ENCODE peak calls at places on chromosomes 3 and 15, in nine cellular contexts. S is lower leg skin, I is skeletal muscle cell, Y is GM06990, J is adrenal gland, B is OCI-LY7, F is MM.1S, H is astrocyte, U is SJSA1. N is an unnamed sample.

GRCh38 chr15:94523873-94524272 is 292.5 kb downstream of the MCTP2 start:
- DNase-seq in U (no peak), Y (no peak), H (no peak), J (no peak), B (no peak), I (no peak), S (no peak), F (no peak), N (no peak)

GRCh38 chr15:70492240-70493177 is 270.8 kb downstream of the UACA start:
- DNase-seq in I (peak), S (no peak), H (peak), U (peak), J (peak), Y (peak), F (peak), B (peak), N (peak)

GRCh38 chr3:155979746-155980145 is 109.3 kb downstream of the GMPS start:
- DNase-seq in J (no peak), Y (no peak), S (no peak), F (no peak), U (no peak), B (no peak), I (no peak), H (peak), N (no peak)

GRCh38 chr3:136644200-136644599 is 108.0 kb downstream of the STAG1 start:
- DNase-seq in B (no peak), S (no peak), U (no peak), J (no peak), Y (no peak), I (no peak), F (no peak), H (no peak), N (no peak)

GRCh38 chr3:14536055-14536815 is 3.9 kb downstream of the GRIP2 start:
- DNase-seq in Y (no peak), U (no peak), H (no peak), B (no peak), S (no peak), I (no peak), F (no peak), J (no peak), N (no peak)

GRCh38 chr3:99175276-99175801 is 273.8 kb upstream of the DCBLD2 start:
- DNase-seq in S (no peak), H (no peak), B (no peak), F (no peak), J (no peak), U (no peak), I (no peak), Y (no peak), N (no peak)

GRCh38 chr3:171646357-171647133 is 163.7 kb downstream of the PLD1 start:
- DNase-seq in J (no peak), S (no peak), F (peak), H (peak), Y (no peak), I (peak), B (peak), U (peak), N (peak)

GRCh38 chr3:46416134-46417119 is 9.4 kb downstream of the CCRL2 start:
- DNase-seq in J (no peak), U (no peak), H (no peak), I (no peak), Y (no peak), B (peak), F (peak), S (no peak), N (peak)

GRCh38 chr15:70088887-70089691 is 8.6 kb downstream of the TLE3 start:
- DNase-seq in I (peak), Y (no peak), B (no peak), H (peak), U (no peak), F (no peak), J (no peak), S (no peak), N (no peak)

GRCh38 chr15:73367624-73368300 is 996 bp downstream of the HCN4 start:
- DNase-seq in I (no peak), H (no peak), J (no peak), S (no peak), F (no peak), Y (no peak), B (no peak), U (no peak), N (no peak)
- H3K4me3 ChIP-seq in I (no peak), H (no peak), J (no peak), S (no peak), F (no peak), Y (no peak), B (no peak), U (no peak), N (no peak)

DNA sequence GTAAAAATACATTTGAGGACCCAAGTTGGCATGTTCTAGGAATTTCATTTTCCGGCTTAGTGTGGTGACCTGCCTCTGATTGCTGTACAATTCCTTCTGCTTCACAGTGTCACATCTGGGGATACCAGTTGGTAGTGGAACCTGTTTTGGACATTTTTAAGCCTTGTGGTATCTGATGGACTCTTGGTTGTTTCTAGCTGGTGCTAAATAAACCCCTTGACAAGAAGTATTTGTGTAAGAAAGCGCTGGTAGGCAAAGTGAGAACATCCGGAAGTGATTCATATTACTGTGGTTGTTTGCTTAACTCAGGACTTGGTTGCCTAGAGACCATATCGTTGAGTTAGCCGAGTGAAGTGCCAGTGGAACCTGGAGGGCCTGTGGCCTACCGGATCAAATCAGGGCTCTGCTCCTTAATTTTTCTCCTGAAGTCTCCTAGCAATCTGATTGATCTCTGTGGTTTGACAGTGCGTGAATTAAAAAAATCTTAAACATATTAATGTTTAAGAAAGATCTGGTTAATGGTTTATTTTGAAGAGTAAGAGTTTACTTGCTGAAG is 12.8 kb downstream of the IQGAP1 start:
- DNase-seq in H (peak), S (no peak), U (peak), F (peak), I (peak), Y (peak), B (peak), J (peak), N (peak)
- H3K4me3 ChIP-seq in H (peak), S (no peak), U (no peak), F (peak), I (peak), Y (peak), B (peak), J (no peak), N (peak)

GRCh38 chr3:48928679-48929078 is 10.0 kb downstream of the ARIH2 start:
- DNase-seq in I (no peak), H (no peak), B (no peak), F (no peak), U (no peak), Y (no peak), J (no peak), S (no peak), N (no peak)
- H3K4me3 ChIP-seq in I (no peak), H (no peak), B (no peak), F (no peak), U (no peak), Y (no peak), J (no peak), S (no peak), N (no peak)

DNA sequence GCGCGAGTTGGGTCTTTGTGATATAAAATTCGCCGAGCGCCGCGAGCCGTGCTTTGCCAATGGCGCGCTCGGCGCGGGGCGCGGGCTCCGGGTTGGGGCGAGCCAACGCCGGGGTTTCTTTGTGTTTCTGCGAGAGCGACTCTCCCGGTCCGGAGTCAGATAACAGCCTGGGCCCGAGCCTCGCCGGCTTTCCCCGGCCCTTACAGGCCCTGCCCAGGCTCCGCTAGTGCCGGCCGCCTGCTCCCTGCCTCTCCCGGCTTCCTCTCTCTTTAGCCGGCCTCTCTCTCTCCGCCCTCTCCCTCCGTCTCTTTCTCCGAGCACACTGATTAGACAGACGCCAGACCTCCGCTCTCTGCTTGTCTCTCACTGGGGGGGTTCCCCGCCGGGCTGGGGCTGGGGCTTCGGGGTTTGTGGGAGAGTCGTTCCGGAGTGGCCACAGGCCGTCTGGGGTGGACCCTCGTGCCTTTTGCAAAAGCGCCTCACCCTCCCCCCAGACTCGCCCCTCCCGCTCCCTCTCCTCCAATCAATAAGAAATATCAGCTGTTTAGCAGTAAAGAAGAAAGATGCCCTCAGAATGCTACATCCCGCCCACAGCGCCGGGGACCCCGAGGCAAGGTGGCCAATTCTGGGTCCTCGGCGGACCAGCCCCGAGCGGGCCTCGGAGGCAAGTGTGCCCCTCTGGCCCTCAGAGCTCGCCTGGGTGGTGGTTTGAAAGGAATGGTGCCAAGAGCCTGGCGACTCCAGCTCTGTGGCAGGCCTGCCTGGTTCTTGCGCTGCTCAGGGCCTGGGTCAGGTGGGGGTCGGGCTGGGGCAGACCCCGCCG is 2.9 kb downstream of the NR2F2 start:
- DNase-seq in S (peak), U (peak), B (no peak), Y (no peak), H (peak), I (no peak), F (no peak), J (peak), N (no peak)
- H3K4me3 ChIP-seq in S (peak), U (peak), B (no peak), Y (peak), H (peak), I (peak), F (no peak), J (peak), N (no peak)

GRCh38 chr15:42194502-42194901 is 13.6 kb downstream of the VPS39 start:
- DNase-seq in J (peak), U (peak), B (no peak), H (peak), S (no peak), Y (no peak), I (peak), F (no peak), N (no peak)

GRCh38 chr15:42193383-42193782 is 14.7 kb downstream of the VPS39 start:
- DNase-seq in F (no peak), I (no peak), Y (peak), H (no peak), S (no peak), B (no peak), J (no peak), U (no peak), N (no peak)

GRCh38 chr15:42190370-42190769 is 17.7 kb downstream of the VPS39 start:
- DNase-seq in I (no peak), U (no peak), F (no peak), H (no peak), S (no peak), J (no peak), Y (no peak), B (no peak), N (peak)

DNA sequence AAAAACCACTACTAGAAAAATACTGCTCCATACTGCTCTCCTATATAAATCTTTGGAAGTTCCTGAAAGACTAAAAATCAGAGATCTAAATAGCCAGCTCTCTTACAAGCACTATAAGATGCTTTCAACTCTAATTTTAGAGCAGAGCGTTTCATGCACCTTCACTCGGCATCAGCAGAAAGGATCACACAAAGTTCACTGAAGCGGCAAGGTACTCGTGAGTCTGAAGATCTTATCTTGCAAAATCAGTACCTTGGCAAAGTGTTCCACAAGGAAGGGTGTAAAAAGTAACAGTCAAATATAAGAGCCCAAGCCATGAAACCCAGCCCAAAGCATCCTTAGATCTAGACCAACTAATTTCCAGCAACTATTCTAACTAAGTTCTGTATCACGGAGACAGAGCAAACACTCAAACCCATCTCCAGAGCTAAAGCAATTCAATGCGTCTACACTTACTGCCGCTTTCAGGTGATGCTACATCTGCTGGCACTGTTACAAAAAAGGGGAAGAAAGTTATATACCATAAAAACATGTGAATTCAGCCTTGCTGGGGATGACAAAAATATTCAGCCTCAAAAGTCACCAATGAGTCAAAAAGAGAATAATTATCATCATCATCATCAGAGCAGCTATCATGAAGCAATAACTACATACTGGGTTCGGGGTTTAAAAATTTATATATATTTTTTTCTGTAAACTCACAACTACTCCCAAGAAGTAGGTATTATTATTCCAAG is 16.3 kb downstream of the VPS39 start:
- DNase-seq in J (no peak), F (no peak), B (peak), U (no peak), S (no peak), I (no peak), H (no peak), Y (peak), N (no peak)
- H3K4me3 ChIP-seq in J (no peak), F (no peak), B (peak), U (no peak), S (no peak), I (no peak), H (no peak), Y (no peak), N (no peak)

DNA sequence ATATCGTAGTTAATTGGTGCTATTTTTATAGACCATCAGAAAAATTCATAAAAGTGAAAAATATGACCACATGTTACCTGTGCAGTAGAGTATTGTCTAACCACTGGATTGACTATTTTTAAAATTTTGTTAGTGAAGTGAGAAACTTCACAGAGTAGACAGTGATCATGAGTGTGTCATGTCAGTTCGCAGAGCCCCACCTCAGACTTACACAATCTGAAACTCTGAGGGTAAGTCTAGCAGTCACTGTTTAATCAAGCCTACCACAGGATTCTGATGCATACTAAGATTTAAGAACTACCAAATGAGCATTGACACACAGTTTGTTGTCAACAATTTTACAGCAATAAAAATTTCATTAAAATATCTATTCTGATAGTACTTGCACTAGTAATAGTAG is 552.9 kb upstream of the SUCLG2 start:
- DNase-seq in H (no peak), J (no peak), B (no peak), S (no peak), I (no peak), F (no peak), Y (no peak), U (no peak), N (no peak)
- H3K4me3 ChIP-seq in H (no peak), J (no peak), B (no peak), S (no peak), I (no peak), F (no peak), Y (no peak), U (no peak), N (no peak)

GRCh38 chr15:34699968-34700640 is 54.7 kb downstream of the GJD2 start:
- DNase-seq in S (no peak), J (no peak), F (no peak), B (no peak), U (no peak), Y (no peak), H (no peak), I (no peak), N (no peak)
- H3K4me3 ChIP-seq in S (no peak), J (no peak), F (no peak), B (no peak), U (no peak), Y (no peak), H (no peak), I (no peak), N (no peak)

GRCh38 chr3:151875759-151876158 is 2.3 kb downstream of the SUCNR1 start:
- DNase-seq in S (no peak), F (peak), B (no peak), J (peak), I (no peak), H (no peak), U (no peak), Y (peak), N (no peak)

GRCh38 chr3:151879037-151879436 is 5.6 kb downstream of the SUCNR1 start:
- DNase-seq in J (no peak), S (no peak), I (no peak), F (no peak), Y (no peak), U (no peak), B (no peak), H (no peak), N (no peak)

GRCh38 chr3:151879684-151880282 is 6.3 kb downstream of the SUCNR1 start:
- DNase-seq in U (no peak), S (no peak), J (no peak), I (no peak), B (no peak), Y (peak), F (no peak), H (no peak), N (no peak)

GRCh38 chr3:151878445-151878844 is 5.0 kb downstream of the SUCNR1 start:
- DNase-seq in Y (no peak), S (no peak), I (no peak), U (no peak), B (no peak), H (no peak), J (no peak), F (no peak), N (no peak)

DNA sequence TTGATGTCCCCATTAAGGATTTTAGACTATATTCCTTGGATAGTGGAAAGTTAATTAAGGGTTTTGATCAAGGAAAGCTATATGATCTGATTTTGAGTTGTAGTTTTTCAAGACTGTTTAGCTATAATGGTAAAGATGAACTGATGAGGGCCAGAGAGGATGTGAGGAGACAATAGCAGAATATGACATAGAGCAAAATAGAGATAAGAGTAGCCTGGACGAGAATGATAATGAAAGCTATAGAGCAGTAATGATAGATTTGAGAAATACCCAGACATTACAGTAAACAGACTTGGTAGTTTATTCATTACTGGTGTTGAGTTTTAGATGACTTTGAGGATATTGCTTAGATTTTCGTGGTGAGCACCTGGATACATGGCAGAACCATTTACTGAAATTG is 3.8 kb downstream of the SUCNR1 start:
- DNase-seq in U (no peak), I (no peak), B (no peak), S (no peak), F (no peak), J (no peak), H (no peak), Y (no peak), N (no peak)
- H3K4me3 ChIP-seq in U (no peak), I (no peak), B (no peak), S (no peak), F (no peak), J (no peak), H (no peak), Y (no peak), N (no peak)